ENCODE peak calls at places on chromosomes 4 and X, in eight cellular contexts. Q is endothelial cell of umbilical vein; U is K562; V is GM23248; H is WERI-Rb-1; J is ascending aorta; C is CD8-positive, alpha-beta memory T cell; L is adipocyte. M is an unnamed sample.
A peak's percentile ranks its signal among the peaks of the same experiment; 100 is the strongest.

GRCh38 chr4:88802138-88802537 is 104.5 kb upstream of the NAP1L5 start:
- DNase-seq in Q (no peak), C (no peak), U (no peak), J (no peak), L (no peak), V (no peak), H (no peak), M (no peak)

GRCh38 chr4:69910016-69910782 is 20.7 kb upstream of the CSN1S1 start:
- DNase-seq in J (no peak), Q (no peak), L (peak; percentile 94), U (no peak), C (no peak), H (no peak), V (peak; percentile 80), M (no peak)

GRCh38 chr4:147479817-147480216 is 1.1 kb upstream of the EDNRA start:
- DNase-seq in L (peak; percentile 48), H (no peak), V (peak; percentile 58), C (no peak), Q (no peak), J (peak; percentile 88), U (no peak), M (no peak)

GRCh38 chr4:117085185-117085701 is at the start of gene TRAM1L1:
- DNase-seq in H (peak; percentile 95), C (no peak), Q (peak; percentile 65), J (peak; percentile 68), U (peak; percentile 56), L (peak; percentile 83), V (peak; percentile 77), M (peak; percentile 61)

GRCh38 chr4:17142232-17142711 is 243.8 kb upstream of the LDB2 start:
- DNase-seq in Q (peak; percentile 78), H (no peak), C (no peak), J (no peak), L (peak; percentile 88), V (peak; percentile 95), U (no peak), M (no peak)

GRCh38 chr4:119550857-119551532 is 77.6 kb downstream of the PDE5A start:
- DNase-seq in J (no peak), Q (no peak), L (peak; percentile 28), U (no peak), C (no peak), V (peak; percentile 48), H (no peak), M (no peak)

GRCh38 chr4:149993030-149993429 is 85.2 kb upstream of the DCLK2 start:
- DNase-seq in V (no peak), C (no peak), U (no peak), Q (no peak), L (no peak), J (no peak), H (no peak), M (no peak)

GRCh38 chr4:150231108-150231770 is 153.0 kb downstream of the DCLK2 start:
- DNase-seq in L (no peak), V (no peak), C (no peak), U (no peak), H (no peak), Q (peak; percentile 38), J (no peak), M (no peak)

GRCh38 chrX:39445336-39445735 is 644.1 kb downstream of the MID1IP1 start:
- DNase-seq in L (no peak), J (no peak), C (no peak), V (no peak), U (peak; percentile 51), Q (peak; percentile 14), H (peak; percentile 46), M (peak; percentile 5)

GRCh38 chr4:5752803-5753184 is 41.8 kb downstream of the EVC start:
- DNase-seq in Q (no peak), H (no peak), L (no peak), J (peak; percentile 50), U (no peak), C (no peak), V (no peak), M (no peak)

GRCh38 chr4:14125375-14126129 is 498.0 kb upstream of the BOD1L1 start:
- DNase-seq in H (no peak), V (no peak), L (no peak), J (no peak), U (no peak), C (no peak), Q (no peak), M (no peak)

GRCh38 chr4:170772429-170772828 is 682.7 kb upstream of the AADAT start:
- DNase-seq in U (no peak), L (no peak), C (no peak), Q (no peak), H (no peak), V (no peak), J (no peak), M (no peak)

GRCh38 chr4:41160856-41161255 is 53.5 kb downstream of the APBB2 start:
- DNase-seq in Q (no peak), H (no peak), V (peak; percentile 60), L (no peak), U (no peak), J (no peak), C (no peak), M (no peak)

GRCh38 chrX:154025230-154025629 is 5.5 kb upstream of the IRAK1 start:
- DNase-seq in U (no peak), V (peak; percentile 47), J (no peak), Q (no peak), C (no peak), H (peak; percentile 65), L (no peak), M (no peak)

GRCh38 chr4:14168919-14169318 is 541.4 kb upstream of the BOD1L1 start:
- DNase-seq in U (no peak), V (peak; percentile 94), H (no peak), J (no peak), Q (peak; percentile 93), L (peak; percentile 63), C (no peak), M (no peak)

GRCh38 chr4:158182736-158183135 is 9.9 kb upstream of the GASK1B start:
- DNase-seq in C (no peak), H (peak; percentile 96), U (peak; percentile 77), Q (no peak), L (no peak), V (peak; percentile 73), J (no peak), M (no peak)

GRCh38 chr4:100511906-100512305 is 5.9 kb downstream of the EMCN start:
- DNase-seq in H (no peak), U (no peak), L (no peak), J (no peak), C (no peak), V (peak; percentile 4), Q (peak; percentile 41), M (no peak)

GRCh38 chr4:190017357-190018200 is 9.5 kb downstream of the FRG2 start:
- DNase-seq in L (no peak), H (no peak), Q (no peak), V (peak; percentile 21), U (no peak), C (no peak), J (no peak), M (no peak)

GRCh38 chr4:190016369-190017289 is 10.4 kb downstream of the FRG2 start:
- DNase-seq in V (no peak), C (no peak), L (no peak), U (no peak), J (no peak), Q (no peak), H (no peak), M (no peak)

GRCh38 chr4:190020790-190021717 is 6.0 kb downstream of the FRG2 start:
- DNase-seq in U (peak; percentile 34), L (peak; percentile 50), V (peak; percentile 59), Q (no peak), C (peak; percentile 52), J (no peak), H (peak; percentile 66), M (no peak)

GRCh38 chr4:190018201-190018920 is 8.7 kb downstream of the FRG2 start:
- DNase-seq in H (no peak), Q (no peak), C (no peak), V (no peak), J (no peak), L (no peak), U (no peak), M (no peak)

DNA sequence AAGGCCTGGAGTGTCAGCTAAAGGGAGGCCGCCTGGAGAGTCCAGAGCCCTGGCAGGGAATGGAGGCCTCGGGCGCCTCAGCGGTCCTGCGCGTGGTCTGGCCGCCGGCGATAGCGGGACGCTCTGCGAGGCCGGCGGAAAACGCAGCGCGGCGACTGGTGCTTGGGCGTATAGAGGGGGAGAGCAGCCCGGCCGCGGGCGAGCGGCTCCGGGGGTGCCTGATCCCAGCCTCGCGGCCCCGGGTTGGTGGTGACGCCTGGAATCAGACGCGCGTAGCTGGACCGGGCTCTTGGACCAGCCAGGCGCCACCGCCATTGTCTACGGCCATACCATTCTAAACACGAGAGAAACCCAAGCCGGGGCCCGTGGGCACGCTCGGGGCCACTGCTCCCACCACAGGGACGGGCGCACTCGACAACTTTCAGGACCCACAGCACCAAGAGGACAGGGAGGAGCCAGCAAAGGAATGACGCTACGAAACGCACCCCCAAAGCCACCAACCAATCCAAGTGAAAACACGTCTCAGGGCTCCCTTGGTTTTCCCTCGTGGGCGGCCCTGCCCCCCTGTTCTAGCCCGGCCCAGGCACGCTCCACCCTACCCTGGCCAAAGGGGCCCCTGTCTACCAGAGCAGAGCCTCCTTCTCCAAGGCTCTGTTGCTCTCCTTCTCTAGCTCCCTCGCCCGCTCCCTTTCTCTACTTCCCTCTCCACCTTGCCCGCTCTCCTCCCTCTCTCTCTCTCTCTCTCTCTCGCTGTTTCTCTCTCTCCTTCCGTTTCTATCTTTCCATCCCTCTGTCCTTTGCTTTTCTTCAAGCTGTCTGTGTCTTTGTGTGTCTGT is 7.8 kb downstream of the FRG2 start:
- DNase-seq in V (peak; percentile 15), H (no peak), J (no peak), U (no peak), L (no peak), Q (no peak), C (no peak), M (no peak)
- H3K27me3 ChIP-seq in V (peaks cover 60% of the 10 kb centered on the region), H (peaks cover 72% of the 10 kb centered on the region), J (peaks cover 17% of the 10 kb centered on the region), U (peaks cover 22% of the 10 kb centered on the region), L (peaks cover 31% of the 10 kb centered on the region), Q (peaks cover 22% of the 10 kb centered on the region), C (peaks cover 25% of the 10 kb centered on the region), M (peaks cover 51% of the 10 kb centered on the region)

GRCh38 chrX:47144626-47145407 is at the start of the genes NDUFB11 and RBM10:
- DNase-seq in J (peak; percentile 97), Q (peak; percentile 94), V (peak; percentile 95), H (peak; percentile 94), C (peak; percentile 94), U (peak; percentile 96), L (peak; percentile 95), M (peak; percentile 41)
- H3K36me3 ChIP-seq in J (no peaks in the 10 kb centered on the region), Q (no peaks in the 10 kb centered on the region), V (no peaks in the 10 kb centered on the region), H (peaks cover 20% of the 10 kb centered on the region), C (no peaks in the 10 kb centered on the region), U (peaks cover 56% of the 10 kb centered on the region), L (peaks cover 20% of the 10 kb centered on the region), M (peaks cover 10% of the 10 kb centered on the region)

GRCh38 chrX:17964871-17965270 is 103.8 kb upstream of the RAI2 start:
- DNase-seq in H (no peak), C (no peak), J (no peak), U (no peak), Q (no peak), V (no peak), L (no peak), M (no peak)
- H3K27me3 ChIP-seq in H (peaks cover 47% of the 10 kb centered on the region), C (no peaks in the 10 kb centered on the region), J (no peaks in the 10 kb centered on the region), U (no peaks in the 10 kb centered on the region), Q (no peaks in the 10 kb centered on the region), V (no peaks in the 10 kb centered on the region), L (peaks cover 55% of the 10 kb centered on the region), M (no peaks in the 10 kb centered on the region)

GRCh38 chrX:1601051-1601767 is 9.8 kb downstream of the AKAP17A start:
- DNase-seq in C (peak; percentile 48), H (no peak), U (no peak), L (no peak), Q (no peak), J (peak; percentile 60), V (no peak), M (no peak)
- H3K36me3 ChIP-seq in C (peaks cover 36% of the 10 kb centered on the region), H (peaks cover 79% of the 10 kb centered on the region), U (peaks cover 57% of the 10 kb centered on the region), L (peaks cover 71% of the 10 kb centered on the region), Q (peaks cover 26% of the 10 kb centered on the region), J (peaks cover 82% of the 10 kb centered on the region), V (peaks cover 13% of the 10 kb centered on the region), M (peaks cover 58% of the 10 kb centered on the region)